ENCODE peak calls at places on chromosome 21, in seven cellular contexts. K is heart left ventricle; Z is body of pancreas; P is left ventricle myocardium inferior; B is endodermal cell; I is CD4-positive, alpha-beta memory T cell; F is GM23338. T is an unnamed sample.
A peak's percentile ranks its signal among the peaks of the same experiment; 100 is the strongest.

GRCh38 chr21:41874611-41875010 is 4.5 kb downstream of the PRDM15 start:
- DNase-seq in K (no peak), Z (no peak), P (no peak), B (peak; percentile 25), I (no peak), F (no peak), T (no peak)

GRCh38 chr21:31136891-31137290 is 98.6 kb upstream of the KRTAP19-8 start:
- DNase-seq in K (no peak), Z (peak; percentile 11), P (no peak), B (no peak), I (no peak), F (no peak), T (no peak)

GRCh38 chr21:20004353-20004752 is 993.9 kb upstream of the NCAM2 start:
- DNase-seq in K (no peak), Z (peak; percentile 40), P (no peak), B (no peak), I (no peak), F (peak; percentile 28), T (no peak)

GRCh38 chr21:42615924-42616323 is 37.5 kb upstream of the PDE9A start:
- DNase-seq in K (no peak), Z (no peak), P (no peak), B (no peak), I (no peak), F (no peak), T (no peak)

GRCh38 chr21:38831526-38832467 is 26.1 kb downstream of the ETS2 start:
- DNase-seq in K (peak; percentile 70), Z (peak; percentile 87), P (peak; percentile 48), B (no peak), I (peak; percentile 58), F (no peak), T (peak; percentile 79)

GRCh38 chr21:38467911-38468310 is 30.4 kb downstream of the ERG start:
- DNase-seq in K (no peak), Z (no peak), P (no peak), B (peak; percentile 78), I (no peak), F (peak; percentile 71), T (no peak)

GRCh38 chr21:42679319-42679981 is 26.0 kb downstream of the PDE9A start:
- DNase-seq in K (no peak), Z (no peak), P (no peak), B (peak; percentile 80), I (no peak), F (peak; percentile 57), T (no peak)

GRCh38 chr21:21897275-21897883 is 899.2 kb downstream of the NCAM2 start:
- DNase-seq in K (no peak), Z (no peak), P (no peak), B (no peak), I (no peak), F (no peak), T (no peak)

GRCh38 chr21:15976807-15977206 is 247.0 kb downstream of the USP25 start:
- DNase-seq in K (no peak), Z (no peak), P (no peak), B (peak; percentile 65), I (no peak), F (peak; percentile 46), T (no peak)

GRCh38 chr21:31566611-31567010 is 92.9 kb upstream of the SOD1 start:
- DNase-seq in K (no peak), Z (no peak), P (no peak), B (peak; percentile 60), I (no peak), F (peak; percentile 39), T (no peak)

GRCh38 chr21:17476006-17476405 is 36.8 kb upstream of the CXADR start:
- DNase-seq in K (no peak), Z (peak; percentile 83), P (no peak), B (no peak), I (no peak), F (no peak), T (no peak)

GRCh38 chr21:42567861-42568260 is 54.2 kb downstream of the SLC37A1 start:
- DNase-seq in K (peak; percentile 14), Z (peak; percentile 0), P (no peak), B (peak; percentile 6), I (no peak), F (no peak), T (peak; percentile 8)

GRCh38 chr21:15992171-15992570 is 262.4 kb downstream of the USP25 start:
- DNase-seq in K (no peak), Z (no peak), P (no peak), B (no peak), I (no peak), F (no peak), T (no peak)

GRCh38 chr21:42513151-42513984 is at the start of gene SLC37A1:
- DNase-seq in K (no peak), Z (no peak), P (no peak), B (peak; percentile 81), I (peak; percentile 44), F (peak; percentile 73), T (peak; percentile 71)

GRCh38 chr21:21230672-21231071 is 232.5 kb downstream of the NCAM2 start:
- DNase-seq in K (no peak), Z (no peak), P (no peak), B (no peak), I (no peak), F (peak; percentile 37), T (no peak)

GRCh38 chr21:19767546-19767945 is 1230.7 kb upstream of the NCAM2 start:
- DNase-seq in K (no peak), Z (no peak), P (no peak), B (no peak), I (no peak), F (no peak), T (no peak)

GRCh38 chr21:38950388-38951094 is 144.8 kb downstream of the ETS2 start:
- DNase-seq in K (peak; percentile 9), Z (no peak), P (no peak), B (no peak), I (no peak), F (no peak), T (peak; percentile 87)

GRCh38 chr21:30921129-30921528 is 39.7 kb upstream of the KRTAP11-1 start:
- DNase-seq in K (no peak), Z (no peak), P (no peak), B (no peak), I (no peak), F (no peak), T (no peak)

GRCh38 chr21:25929859-25930520 is 195.2 kb downstream of the GABPA start:
- DNase-seq in K (no peak), Z (no peak), P (no peak), B (no peak), I (no peak), F (peak; percentile 38), T (no peak)

GRCh38 chr21:25822981-25823380 is 88.2 kb downstream of the GABPA start:
- DNase-seq in K (no peak), Z (no peak), P (no peak), B (no peak), I (no peak), F (no peak), T (no peak)

GRCh38 chr21:25967566-25968438 is 202.8 kb downstream of the APP start:
- DNase-seq in K (no peak), Z (peak; percentile 12), P (no peak), B (no peak), I (peak; percentile 6), F (no peak), T (no peak)

GRCh38 chr21:25995283-25995682 is 175.3 kb downstream of the APP start:
- DNase-seq in K (no peak), Z (no peak), P (no peak), B (no peak), I (no peak), F (no peak), T (no peak)

GRCh38 chr21:45507523-45507875 is 34.7 kb downstream of the SLC19A1 start:
- DNase-seq in K (peak; percentile 15), Z (no peak), P (no peak), B (no peak), I (no peak), F (no peak), T (no peak)

GRCh38 chr21:45504516-45505415 is 37.5 kb downstream of the SLC19A1 start:
- DNase-seq in K (peak; percentile 24), Z (no peak), P (peak; percentile 14), B (peak; percentile 44), I (no peak), F (no peak), T (no peak)

GRCh38 chr21:45505416-45506021 is 36.7 kb downstream of the SLC19A1 start:
- DNase-seq in K (peak; percentile 23), Z (no peak), P (peak; percentile 11), B (peak; percentile 45), I (no peak), F (no peak), T (peak; percentile 31)

GRCh38 chr21:45506836-45507522 is 35.3 kb downstream of the SLC19A1 start:
- DNase-seq in K (peak; percentile 27), Z (no peak), P (peak; percentile 7), B (peak; percentile 35), I (no peak), F (no peak), T (peak; percentile 38)

DNA sequence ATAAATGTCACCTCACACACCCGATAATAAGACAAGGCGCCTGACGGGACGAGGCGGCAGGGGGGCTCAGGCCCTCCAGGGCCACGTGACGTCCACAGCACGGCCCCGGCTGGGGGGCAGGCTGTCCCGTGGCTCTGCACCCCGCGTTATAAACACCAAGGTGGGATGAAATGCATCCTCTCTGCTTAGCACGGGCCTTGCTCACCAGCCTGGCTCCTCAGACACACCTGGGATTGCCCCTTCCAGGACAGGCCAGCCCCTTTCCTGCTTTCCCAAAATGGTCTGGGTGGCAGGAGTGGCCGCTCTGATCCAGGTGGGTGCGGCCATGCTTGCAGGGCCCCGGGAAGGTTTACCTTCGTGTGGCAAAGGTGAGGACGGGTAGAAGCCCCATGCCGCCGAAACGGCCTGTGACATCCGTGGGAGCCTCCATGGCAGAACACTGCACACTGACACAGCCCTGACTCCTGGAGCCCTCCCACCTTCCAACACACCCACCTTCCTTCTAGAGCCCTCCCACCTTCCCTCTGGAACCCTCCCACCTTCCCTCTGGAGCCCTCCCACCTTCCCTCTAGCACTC is 35.9 kb downstream of the SLC19A1 start:
- DNase-seq in K (peak; percentile 22), Z (no peak), P (peak; percentile 5), B (peak; percentile 49), I (no peak), F (no peak), T (peak; percentile 34)
- H3K36me3 ChIP-seq in K (no peaks in the 10 kb centered on the region), Z (no peaks in the 10 kb centered on the region), P (peaks cover 43% of the 10 kb centered on the region), B (peaks cover 8% of the 10 kb centered on the region), I (no peaks in the 10 kb centered on the region), F (no peaks in the 10 kb centered on the region), T (no peaks in the 10 kb centered on the region)

GRCh38 chr21:33414926-33415325 is 11.7 kb downstream of the IFNGR2 start:
- DNase-seq in K (no peak), Z (no peak), P (no peak), B (no peak), I (no peak), F (no peak), T (no peak)
- H3K36me3 ChIP-seq in K (no peaks in the 10 kb centered on the region), Z (no peaks in the 10 kb centered on the region), P (peaks cover 36% of the 10 kb centered on the region), B (peaks cover 56% of the 10 kb centered on the region), I (no peaks in the 10 kb centered on the region), F (peaks cover 5% of the 10 kb centered on the region), T (no peaks in the 10 kb centered on the region)

GRCh38 chr21:33259995-33260394 is 6.2 kb upstream of the IL10RB start:
- DNase-seq in K (no peak), Z (no peak), P (no peak), B (peak; percentile 19), I (no peak), F (no peak), T (no peak)
- H3K36me3 ChIP-seq in K (peaks cover 7% of the 10 kb centered on the region), Z (peaks cover 5% of the 10 kb centered on the region), P (peaks cover 54% of the 10 kb centered on the region), B (peaks cover 38% of the 10 kb centered on the region), I (peaks cover 28% of the 10 kb centered on the region), F (no peaks in the 10 kb centered on the region), T (no peaks in the 10 kb centered on the region)

DNA sequence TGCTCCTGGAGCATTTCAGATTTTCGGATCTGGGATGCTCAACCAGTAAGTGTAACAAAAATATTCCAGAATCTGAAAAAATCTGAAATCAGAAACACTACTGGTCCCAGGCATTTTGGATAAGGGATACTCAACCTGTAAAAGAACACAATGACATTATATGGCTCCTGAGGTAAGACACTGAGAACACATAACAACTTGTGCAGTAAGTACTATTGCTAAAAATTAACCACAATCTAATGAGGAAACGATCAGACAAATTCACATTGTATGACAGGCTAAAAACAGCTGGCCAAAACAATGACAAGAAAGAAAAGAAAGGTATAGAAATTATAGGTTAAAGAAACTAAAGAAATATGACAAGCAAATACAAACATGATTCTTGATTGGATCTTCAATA is 54.9 kb downstream of the LTN1 start:
- DNase-seq in K (no peak), Z (no peak), P (no peak), B (no peak), I (no peak), F (no peak), T (no peak)
- H3K36me3 ChIP-seq in K (peaks cover 13% of the 10 kb centered on the region), Z (peaks cover 12% of the 10 kb centered on the region), P (peaks cover 74% of the 10 kb centered on the region), B (peaks cover 55% of the 10 kb centered on the region), I (peaks cover 39% of the 10 kb centered on the region), F (peaks cover 9% of the 10 kb centered on the region), T (no peaks in the 10 kb centered on the region)

T was measured in mucosa of descending colon.